ENCODE peak calls at places on chromosomes 3 and 15, in five cellular contexts. G is GM19239; Y is stimulated activated CD4-positive, alpha-beta T cell treated with anti-CD3 and anti-CD28 coated beads, Interleukin-4, amount 100 ng/mL, for 24 hours; N is stimulated activated effector memory CD8-positive, alpha-beta T cell treated with anti-CD3 and anti-CD28 coated beads, Interleukin-12 subunit alpha, Interleukin-12 subunit beta, amount 100 ng/mL, for 72 hours; U is stimulated activated naive CD8-positive, alpha-beta T cell treated with anti-CD3 and anti-CD28 coated beads, Interleukin-15, Interleukin-2, amounts not matched to agents 100 U/mL and 50 U/mL, for 24 hours. H is an unnamed sample.

GRCh38 chr15:80710635-80711553 is 15.8 kb downstream of the ABHD17C start:
- DNase-seq in G (no peak), Y (peak), N (peak), U (peak), H (peak)

GRCh38 chr3:37734886-37735285 is 126.8 kb upstream of the CTDSPL start:
- DNase-seq in G (no peak), Y (no peak), N (no peak), U (no peak), H (no peak)

GRCh38 chr3:29758108-29759020 is 477.5 kb downstream of the RBMS3 start:
- DNase-seq in G (no peak), Y (no peak), N (no peak), U (no peak), H (no peak)

GRCh38 chr15:78046796-78047341 is 30.6 kb downstream of the TBC1D2B start:
- DNase-seq in G (no peak), Y (no peak), N (no peak), U (no peak), H (no peak)

GRCh38 chr3:24351779-24352469 is 142.7 kb downstream of the THRB start:
- DNase-seq in G (no peak), Y (no peak), N (no peak), U (no peak), H (no peak)

GRCh38 chr3:196979545-196979944 is 10.9 kb upstream of the PIGZ start:
- DNase-seq in G (no peak), Y (no peak), N (no peak), U (no peak), H (no peak)

GRCh38 chr3:149667576-149667975 is 9.8 kb upstream of the WWTR1 start:
- DNase-seq in G (no peak), Y (no peak), N (no peak), U (no peak), H (no peak)

GRCh38 chr3:4719011-4719649 is 226.0 kb downstream of the ITPR1 start:
- DNase-seq in G (no peak), Y (no peak), N (no peak), U (no peak), H (no peak)

GRCh38 chr15:70044168-70044567 is 53.5 kb downstream of the TLE3 start:
- DNase-seq in G (no peak), Y (no peak), N (no peak), U (no peak), H (no peak)

GRCh38 chr3:197224034-197224444 is 74.4 kb downstream of the DLG1 start:
- DNase-seq in G (peak), Y (peak), N (no peak), U (no peak), H (peak)

GRCh38 chr15:61916104-61916503 is 144.1 kb downstream of the VPS13C start:
- DNase-seq in G (no peak), Y (no peak), N (no peak), U (no peak), H (no peak)

GRCh38 chr15:72538931-72539330 is 64.8 kb downstream of the ARIH1 start:
- DNase-seq in G (no peak), Y (no peak), N (no peak), U (no peak), H (no peak)

GRCh38 chr3:81033690-81034089 is 727.8 kb downstream of the GBE1 start:
- DNase-seq in G (no peak), Y (no peak), N (no peak), U (no peak), H (no peak)

GRCh38 chr15:83108266-83109219 is 1.1 kb downstream of the TM6SF1 start:
- DNase-seq in G (peak), Y (no peak), N (no peak), U (peak), H (peak)

GRCh38 chr3:141796436-141797166 is 33.4 kb downstream of the GRK7 start:
- DNase-seq in G (peak), Y (peak), N (peak), U (peak), H (peak)

GRCh38 chr3:113575191-113575590 is 42.8 kb downstream of the SIDT1 start:
- DNase-seq in G (no peak), Y (no peak), N (no peak), U (no peak), H (no peak)

GRCh38 chr3:179288845-179289244 is 34.0 kb upstream of the ZNF639 start:
- DNase-seq in G (no peak), Y (no peak), N (no peak), U (no peak), H (no peak)

GRCh38 chr3:48738926-48739616 is 22.1 kb upstream of the IP6K2 start:
- DNase-seq in G (no peak), Y (no peak), N (no peak), U (no peak), H (no peak)

GRCh38 chr3:52333869-52334557 is 17.9 kb downstream of the DNAH1 start:
- DNase-seq in G (no peak), Y (no peak), N (no peak), U (no peak), H (no peak)

GRCh38 chr3:46564190-46565112 is 1.7 kb downstream of the LRRC2 start:
- DNase-seq in G (no peak), Y (no peak), N (no peak), U (no peak), H (no peak)

GRCh38 chr3:62708642-62709041 is 166.6 kb downstream of the CADPS start:
- DNase-seq in G (no peak), Y (no peak), N (no peak), U (no peak), H (no peak)

GRCh38 chr3:81554348-81554747 is 207.1 kb downstream of the GBE1 start:
- DNase-seq in G (peak), Y (no peak), N (no peak), U (no peak), H (no peak)

GRCh38 chr3:158420654-158421396 is 150.2 kb upstream of the MLF1 start:
- DNase-seq in G (no peak), Y (no peak), N (no peak), U (no peak), H (peak)